ENCODE peak calls at places on chromosomes 11 and 22, in four cellular contexts. P is WTC11, M is HEK293T, C is HepG2. T is an unnamed sample.

GRCh38 chr11:78080818-78081495 is 1.3 kb upstream of the NDUFC2 start:
- DNase-seq in P (no peak), M (no peak), C (peak; percentile 64), T (peak; percentile 41)

GRCh38 chr22:32796865-32797573 is 4.5 kb upstream of the TIMP3 start:
- DNase-seq in P (peak; percentile 71), M (peak; percentile 84), C (peak; percentile 44), T (peak; percentile 54)

GRCh38 chr11:119664063-119664572 is 64.9 kb downstream of the NECTIN1 start:
- DNase-seq in P (peak; percentile 61), M (no peak), C (peak; percentile 89), T (no peak)

GRCh38 chr11:36131719-36132349 is 157.4 kb downstream of the COMMD9 start:
- DNase-seq in P (peak; percentile 67), M (peak; percentile 43), C (peak; percentile 20), T (peak; percentile 62)

GRCh38 chr11:122843281-122844150 is 5.2 kb downstream of the CRTAM start:
- DNase-seq in P (no peak), M (no peak), C (peak; percentile 81), T (no peak)

GRCh38 chr22:38026130-38027111 is 30.8 kb upstream of the PICK1 start:
- DNase-seq in P (no peak), M (no peak), C (no peak), T (no peak)

GRCh38 chr22:21568207-21569075 is 927 bp downstream of the UBE2L3 start:
- DNase-seq in P (no peak), M (no peak), C (peak; percentile 34), T (peak; percentile 87)

GRCh38 chr11:2810401-2811205 is 75.0 kb downstream of the CDKN1C start:
- DNase-seq in P (no peak), M (no peak), C (no peak), T (no peak)

GRCh38 chr11:103297900-103298299 is 188.7 kb downstream of the DYNC2H1 start:
- DNase-seq in P (no peak), M (no peak), C (no peak), T (no peak)

GRCh38 chr11:118224512-118225180 is at the start of gene JAML:
- DNase-seq in P (no peak), M (no peak), C (no peak), T (no peak)

GRCh38 chr11:72577271-72577681 is 96.9 kb downstream of the PDE2A start:
- DNase-seq in P (peak; percentile 6), M (no peak), C (no peak), T (no peak)

GRCh38 chr11:94526645-94527438 is 14.6 kb downstream of the C11orf97 start:
- DNase-seq in P (no peak), M (no peak), C (no peak), T (no peak)

GRCh38 chr22:40396882-40397281 is 26.5 kb downstream of the SGSM3 start:
- DNase-seq in P (peak; percentile 36), M (peak; percentile 52), C (no peak), T (no peak)

GRCh38 chr11:36059660-36060059 is 115.8 kb downstream of the LDLRAD3 start:
- DNase-seq in P (no peak), M (no peak), C (no peak), T (no peak)

GRCh38 chr11:11806074-11806473 is 35.7 kb upstream of the USP47 start:
- DNase-seq in P (no peak), M (no peak), C (no peak), T (no peak)

GRCh38 chr22:22349455-22349836 is 104.9 kb downstream of the VPREB1 start:
- DNase-seq in P (no peak), M (no peak), C (no peak), T (no peak)

GRCh38 chr11:1738380-1738779 is 12.0 kb downstream of the IFITM10 start:
- DNase-seq in P (no peak), M (no peak), C (no peak), T (no peak)

GRCh38 chr22:46287873-46288751 is 8.6 kb upstream of the GTSE1 start:
- DNase-seq in P (no peak), M (no peak), C (no peak), T (no peak)

GRCh38 chr22:38260760-38261477 is 11.9 kb downstream of the TMEM184B start:
- DNase-seq in P (no peak), M (no peak), C (peak; percentile 61), T (no peak)

GRCh38 chr11:111344032-111344431 is 35.0 kb downstream of the POU2AF1 start:
- DNase-seq in P (no peak), M (no peak), C (no peak), T (no peak)

GRCh38 chr11:110305169-110306018 is 9.0 kb upstream of the RDX start:
- DNase-seq in P (no peak), M (no peak), C (peak; percentile 82), T (no peak)

GRCh38 chr22:44360686-44361381 is 48.1 kb upstream of the SHISAL1 start:
- DNase-seq in P (no peak), M (no peak), C (no peak), T (no peak)

GRCh38 chr11:58286249-58286648 is 18.2 kb upstream of the OR10W1 start:
- DNase-seq in P (no peak), M (peak; percentile 14), C (peak; percentile 54), T (no peak)

GRCh38 chr22:49737101-49737551 is 90.5 kb downstream of the BRD1 start:
- DNase-seq in P (no peak), M (no peak), C (no peak), T (no peak)

GRCh38 chr11:911031-911889 is 650 bp upstream of the CHID1 start:
- DNase-seq in P (peak; percentile 68), M (peak; percentile 42), C (no peak), T (peak; percentile 69)

GRCh38 chr11:72741849-72742521 is 10.2 kb downstream of the ARAP1 start:
- DNase-seq in P (no peak), M (no peak), C (no peak), T (peak; percentile 38)

GRCh38 chr11:76615950-76616349 is 54.6 kb downstream of the LRRC32 start:
- DNase-seq in P (no peak), M (no peak), C (no peak), T (no peak)

GRCh38 chr11:105878510-105878909 is 143.5 kb downstream of the MSANTD4 start:
- DNase-seq in P (no peak), M (no peak), C (peak; percentile 39), T (no peak)
- TF ChIP-seq ELF4 in P (no peak), M (no peak), C (no peak), T (no peak)

GRCh38 chr11:128694618-128695481 is 978 bp downstream of the FLI1 start:
- DNase-seq in P (peak; percentile 59), M (peak; percentile 39), C (no peak), T (no peak)
- TF ChIP-seq ELF4 in P (no peak), M (no peak), C (no peak), T (no peak)

GRCh38 chr11:65489061-65489705 is 9.7 kb upstream of the MALAT1 start:
- DNase-seq in P (peak; percentile 79), M (no peak), C (peak; percentile 84), T (peak; percentile 34)
- TF ChIP-seq ELF4 in P (no peak), M (no peak), C (no peak), T (no peak)

DNA sequence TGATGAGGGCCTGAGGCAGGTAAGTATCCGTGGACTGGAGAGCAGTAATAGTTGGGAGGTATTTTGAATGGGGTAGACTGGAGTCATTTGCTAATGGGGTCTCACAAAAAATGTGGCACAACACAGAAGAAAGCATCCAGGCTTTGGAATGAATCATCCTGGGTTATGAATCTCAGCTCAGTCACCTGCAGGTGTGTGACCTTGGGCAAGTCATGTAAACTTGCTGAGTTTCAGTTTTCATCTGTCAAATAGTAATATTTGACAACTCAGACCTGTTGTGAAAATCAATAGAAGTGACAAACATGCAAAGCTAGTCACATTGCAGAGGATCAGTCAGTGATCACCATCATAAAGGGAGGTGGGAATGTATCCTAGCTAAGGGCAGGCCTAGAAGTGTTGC is 232.0 kb upstream of the TENM4 start:
- DNase-seq in P (no peak), M (no peak), C (no peak), T (no peak)
- TF ChIP-seq ELF4 in P (no peak), M (no peak), C (no peak), T (no peak)

GRCh38 chr22:37019309-37020191 is at the start of the genes MPST and TST:
- DNase-seq in P (peak; percentile 65), M (peak; percentile 89), C (peak; percentile 62), T (peak; percentile 77)

GRCh38 chr22:37021710-37022482 is 2.4 kb downstream of the MPST start:
- DNase-seq in P (peak; percentile 69), M (peak; percentile 59), C (no peak), T (peak; percentile 59)

GRCh38 chr22:37018815-37019308 is 385 bp downstream of the TST start:
- DNase-seq in P (peak; percentile 72), M (peak; percentile 53), C (peak; percentile 40), T (no peak)

GRCh38 chr22:37021041-37021440 is 1.5 kb downstream of the MPST start:
- DNase-seq in P (no peak), M (no peak), C (no peak), T (no peak)

DNA sequence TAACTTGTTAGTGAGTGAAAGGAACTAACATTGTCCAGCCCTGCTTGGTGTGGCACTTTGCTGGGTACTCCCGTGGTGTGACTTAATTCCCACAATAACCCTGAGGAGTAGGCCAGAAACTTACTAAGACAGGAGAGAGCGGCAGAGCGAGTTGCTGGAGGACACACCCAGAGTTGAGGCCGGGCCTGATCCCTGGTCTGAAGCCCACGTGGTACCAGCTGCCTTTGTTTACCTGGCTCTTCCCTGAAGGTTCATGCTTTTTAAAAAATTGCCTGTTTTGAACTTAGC is 594 bp downstream of the MPST start:
- DNase-seq in P (no peak), M (peak; percentile 56), C (no peak), T (peak; percentile 25)
- TF ChIP-seq ELF4 in P (no peak), M (no peak), C (no peak), T (no peak)

GRCh38 chr11:29984544-29984943 is 32.3 kb downstream of the KCNA4 start:
- DNase-seq in P (no peak), M (no peak), C (no peak), T (no peak)

GRCh38 chr11:29989181-29989580 is 27.6 kb downstream of the KCNA4 start:
- DNase-seq in P (no peak), M (no peak), C (no peak), T (no peak)

DNA sequence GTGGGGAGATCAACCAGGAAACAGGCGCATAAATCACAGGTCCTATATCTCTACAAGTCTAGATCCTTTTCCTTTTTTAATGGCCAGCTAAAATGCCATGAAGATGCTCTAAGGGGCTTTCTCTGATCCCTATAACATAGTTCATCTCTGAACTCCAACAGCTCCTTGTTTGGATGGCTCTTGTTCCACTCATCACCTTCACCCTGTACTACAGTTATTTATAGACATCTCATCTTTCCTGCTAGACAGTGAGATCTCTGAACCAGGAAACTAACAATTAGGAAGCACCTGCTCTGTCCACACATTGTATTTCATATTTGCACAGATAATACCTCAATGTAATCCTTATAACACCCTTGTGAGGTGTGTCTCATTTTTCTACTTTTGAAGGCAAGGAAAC is 31.6 kb downstream of the KCNA4 start:
- DNase-seq in P (no peak), M (no peak), C (no peak), T (no peak)
- TF ChIP-seq ELF4 in P (no peak), M (no peak), C (no peak), T (no peak)

GRCh38 chr11:62147545-62147944 is 23.7 kb downstream of the INCENP start:
- DNase-seq in P (peak; percentile 13), M (no peak), C (no peak), T (no peak)
- TF ChIP-seq ELF4 in P (no peak), M (no peak), C (no peak), T (no peak)

T was measured in K562.